ENCODE peak calls at places on chromosomes 12 and 14, in six cellular contexts. I is HFFc6, E is GM20000, K is hepatocyte, Q is GM13976, B is fibroblast of the aortic adventitia. F is an unnamed sample.
A peak's percentile ranks its signal among the peaks of the same experiment; 100 is the strongest.

GRCh38 chr12:31309279-31309678 is 16.7 kb downstream of the SINHCAF start:
- DNase-seq in Q (no peak), I (no peak), E (no peak), K (no peak), B (no peak), F (no peak)

GRCh38 chr12:3492868-3493224 is 1.8 kb downstream of the PRMT8 start:
- DNase-seq in Q (no peak), K (no peak), B (no peak), E (no peak), I (no peak), F (no peak)

GRCh38 chr14:99758121-99758871 is 34.9 kb upstream of the EML1 start:
- DNase-seq in B (peak; percentile 85), Q (no peak), K (peak; percentile 44), E (no peak), I (peak; percentile 98), F (peak; percentile 60)

GRCh38 chr12:108568653-108569154 is 6.3 kb downstream of the ISCU start:
- DNase-seq in E (peak; percentile 78), K (no peak), B (no peak), Q (peak; percentile 77), I (no peak), F (no peak)

GRCh38 chr12:25500651-25501050 is 52.4 kb downstream of the LMNTD1 start:
- DNase-seq in E (no peak), Q (no peak), I (peak; percentile 16), B (peak; percentile 3), K (no peak), F (no peak)

GRCh38 chr12:1916396-1917171 is 1.9 kb downstream of the CACNA2D4 start:
- DNase-seq in I (no peak), K (peak; percentile 46), E (peak; percentile 8), B (peak; percentile 12), Q (peak; percentile 19), F (no peak)

GRCh38 chr14:31059152-31059924 is 33.2 kb upstream of the STRN3 start:
- DNase-seq in Q (no peak), E (no peak), B (peak; percentile 93), I (peak; percentile 42), K (peak; percentile 60), F (peak; percentile 93)

GRCh38 chr14:23145794-23146422 is 26.9 kb upstream of the CEBPE start:
- DNase-seq in I (no peak), E (no peak), Q (no peak), K (peak; percentile 56), B (no peak), F (peak; percentile 65)

GRCh38 chr14:54253195-54253947 is 143.4 kb upstream of the CDKN3 start:
- DNase-seq in B (peak; percentile 85), E (peak; percentile 14), K (peak; percentile 41), I (peak; percentile 86), Q (peak; percentile 26), F (peak; percentile 63)

GRCh38 chr12:48194780-48195179 is 8.3 kb downstream of the OR10AD1 start:
- DNase-seq in I (peak; percentile 55), Q (no peak), B (peak; percentile 45), K (no peak), E (no peak), F (peak; percentile 21)

GRCh38 chr14:68513137-68513536 is 279.7 kb downstream of the ZFP36L1 start:
- DNase-seq in K (no peak), E (no peak), B (no peak), Q (no peak), I (no peak), F (no peak)

GRCh38 chr12:130499474-130499873 is 161.8 kb downstream of the PIWIL1 start:
- DNase-seq in I (no peak), Q (no peak), B (no peak), K (no peak), E (no peak), F (no peak)

GRCh38 chr14:71142375-71143038 is 235.2 kb downstream of the PCNX1 start:
- DNase-seq in E (peak; percentile 36), Q (peak; percentile 53), B (peak; percentile 97), K (no peak), I (peak; percentile 96), F (peak; percentile 98)

GRCh38 chr14:105075364-105076295 is 10.4 kb upstream of the GPR132 start:
- DNase-seq in K (peak; percentile 65), E (peak; percentile 89), I (peak; percentile 30), B (peak; percentile 53), Q (peak; percentile 87), F (peak; percentile 23)

GRCh38 chr12:44571031-44571550 is 305.0 kb downstream of the NELL2 start:
- DNase-seq in Q (no peak), B (no peak), I (no peak), K (peak; percentile 6), E (no peak), F (no peak)

GRCh38 chr14:76203086-76204001 is 51.6 kb downstream of the GPATCH2L start:
- DNase-seq in E (peak; percentile 76), Q (peak; percentile 42), K (peak; percentile 53), I (peak; percentile 90), B (peak; percentile 87), F (peak; percentile 88)

GRCh38 chr12:89707992-89708792 is 446 bp downstream of the ATP2B1 start:
- DNase-seq in I (no peak), K (peak; percentile 59), Q (peak; percentile 50), B (no peak), E (peak; percentile 41), F (no peak)

GRCh38 chr12:70052931-70053497 is 190.2 kb upstream of the CNOT2 start:
- DNase-seq in K (peak; percentile 72), Q (no peak), B (peak; percentile 97), E (no peak), I (peak; percentile 6), F (peak; percentile 97)

GRCh38 chr12:99386907-99387306 is 260.6 kb upstream of the GARIN6 start:
- DNase-seq in B (peak; percentile 1), K (peak; percentile 46), Q (peak; percentile 37), E (peak; percentile 29), I (no peak), F (peak; percentile 29)

GRCh38 chr12:106790020-106790419 is 15.5 kb downstream of the RIC8B start:
- DNase-seq in I (no peak), K (no peak), B (no peak), Q (no peak), E (no peak), F (no peak)

GRCh38 chr12:2689879-2690278 is 104.9 kb upstream of the FKBP4 start:
- DNase-seq in I (no peak), B (no peak), E (no peak), Q (no peak), K (no peak), F (no peak)

GRCh38 chr12:113684053-113684907 is 212.6 kb upstream of the LHX5 start:
- DNase-seq in K (no peak), E (no peak), Q (no peak), I (no peak), B (no peak), F (no peak)

GRCh38 chr12:111216387-111217159 is 152.3 kb downstream of the PHETA1 start:
- DNase-seq in E (no peak), K (no peak), B (no peak), I (no peak), Q (no peak), F (no peak)

GRCh38 chr14:104851896-104852663 is 13.0 kb upstream of the CEP170B start:
- DNase-seq in Q (peak; percentile 18), B (no peak), E (no peak), K (no peak), I (peak; percentile 29), F (no peak)

GRCh38 chr12:76614364-76614763 is 54.8 kb upstream of the OSBPL8 start:
- DNase-seq in I (no peak), Q (no peak), K (no peak), E (no peak), B (peak; percentile 37), F (no peak)

GRCh38 chr14:89667983-89668382 is 250.9 kb upstream of the FOXN3 start:
- DNase-seq in E (no peak), I (peak; percentile 2), Q (no peak), K (no peak), B (peak; percentile 37), F (peak; percentile 17)

GRCh38 chr12:57593187-57593586 is 2.2 kb downstream of the PIP4K2C start:
- DNase-seq in B (no peak), I (no peak), Q (no peak), E (no peak), K (no peak), F (no peak)

GRCh38 chr12:101604132-101604531 is 9.4 kb downstream of the MYBPC1 start:
- DNase-seq in E (no peak), B (no peak), Q (no peak), I (no peak), K (no peak), F (no peak)

GRCh38 chr12:64181504-64182291 is 40.4 kb downstream of the KICS2 start:
- DNase-seq in I (peak; percentile 99), K (peak; percentile 64), B (peak; percentile 97), Q (no peak), E (no peak), F (peak; percentile 94)

GRCh38 chr12:48351022-48351708 is 446 bp upstream of the ZNF641 start:
- DNase-seq in K (peak; percentile 89), Q (no peak), E (no peak), I (peak; percentile 35), B (peak; percentile 76), F (peak; percentile 95)

GRCh38 chr14:92751819-92752218 is 3.4 kb upstream of the LGMN start:
- DNase-seq in I (no peak), K (no peak), E (peak; percentile 56), B (no peak), Q (peak; percentile 61), F (no peak)

DNA sequence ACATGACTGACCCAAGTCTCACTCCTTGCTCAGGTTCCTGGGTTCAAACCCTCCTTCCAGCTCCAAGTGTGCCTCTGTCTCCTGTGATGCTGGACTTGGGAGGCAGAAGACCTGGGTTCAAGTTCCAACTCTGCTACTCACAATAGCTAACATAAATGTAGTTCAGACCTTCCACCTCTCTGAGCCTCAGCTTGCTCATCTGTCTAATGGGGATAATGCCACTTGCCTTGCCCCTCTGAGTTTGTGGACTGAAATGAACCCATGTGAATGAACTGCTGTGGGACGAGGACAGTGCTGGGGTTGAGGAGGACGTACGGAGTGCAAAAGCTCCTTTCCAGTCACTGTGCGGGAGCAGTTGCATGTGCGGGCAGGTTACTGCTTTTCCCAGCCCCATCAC is 40.9 kb downstream of the ACADS start:
- DNase-seq in B (no peak), K (no peak), I (no peak), E (no peak), Q (no peak), F (no peak)
- TF ChIP-seq CTCF in B (no peak), K (no peak), I (no peak), E (no peak), Q (no peak), F (no peak)

GRCh38 chr12:5796171-5797091 is 148.6 kb downstream of the ANO2 start:
- DNase-seq in I (no peak), B (no peak), K (peak; percentile 84), Q (peak; percentile 32), E (no peak), F (peak; percentile 3)
- TF ChIP-seq CTCF in I (peak; percentile 76), B (no peak), K (peak; percentile 87), Q (peak; percentile 37), E (peak; percentile 25), F (peak; percentile 14)

DNA sequence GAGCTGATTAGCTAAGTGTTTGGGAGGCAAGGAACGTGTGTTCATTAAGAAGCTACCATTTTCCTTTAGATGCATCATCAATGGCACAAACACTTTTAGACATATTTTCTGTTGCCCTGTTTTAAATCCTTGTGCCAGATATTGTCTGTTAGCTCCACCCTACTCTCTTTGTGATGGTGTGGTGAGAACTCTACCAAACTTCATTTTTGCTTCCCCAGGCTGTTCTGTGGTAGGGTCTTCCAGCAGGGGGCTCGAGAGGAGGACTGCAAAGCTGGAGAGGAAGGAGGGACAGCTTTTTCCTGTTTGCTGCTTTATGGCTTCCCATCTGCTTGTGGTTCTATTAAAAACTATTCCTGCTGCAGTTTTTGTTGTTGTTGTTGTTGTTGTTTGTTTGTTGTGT is 23.8 kb upstream of the STRAP start:
- DNase-seq in E (no peak), B (no peak), Q (no peak), I (no peak), K (no peak), F (no peak)
- TF ChIP-seq CTCF in E (no peak), B (peak; percentile 31), Q (peak; percentile 10), I (peak; percentile 16), K (no peak), F (peak; percentile 8)

GRCh38 chr12:41795910-41796309 is 348.8 kb downstream of the GXYLT1 start:
- DNase-seq in E (no peak), Q (no peak), B (no peak), K (no peak), I (no peak), F (no peak)
- TF ChIP-seq CTCF in E (no peak), Q (no peak), B (no peak), K (no peak), I (no peak), F (no peak)